ENCODE peak calls at places on chromosome X, in six cellular contexts. W, B, I, E, X and Z are unnamed samples.

GRCh38 chrX:123219916-123220315 is 35.8 kb downstream of the GRIA3 start:
- DNase-seq in W (peak; percentile 29), B (no peak), I (no peak), E (no peak), X (no peak), Z (peak; percentile 51)

GRCh38 chrX:72280210-72280882 is 3.3 kb upstream of the RPS4X start:
- DNase-seq in W (no peak), B (peak; percentile 76), I (no peak), E (no peak), X (no peak), Z (no peak)

GRCh38 chrX:134868766-134869495 is 121.9 kb upstream of the SMIM10 start:
- DNase-seq in W (no peak), B (peak; percentile 84), I (no peak), E (no peak), X (no peak), Z (no peak)

GRCh38 chrX:11533211-11533651 is 132.5 kb downstream of the ARHGAP6 start:
- DNase-seq in W (no peak), B (peak; percentile 84), I (no peak), E (no peak), X (no peak), Z (no peak)

GRCh38 chrX:150546711-150547153 is 21.7 kb upstream of the MTM1 start:
- DNase-seq in W (no peak), B (no peak), I (no peak), E (no peak), X (no peak), Z (no peak)

GRCh38 chrX:50431623-50432022 is 39.0 kb downstream of the DGKK start:
- DNase-seq in W (no peak), B (no peak), I (no peak), E (no peak), X (no peak), Z (no peak)

GRCh38 chrX:57366430-57366829 is 79.9 kb downstream of the FAAH2 start:
- DNase-seq in W (no peak), B (no peak), I (no peak), E (no peak), X (no peak), Z (no peak)

GRCh38 chrX:115367956-115368355 is 78.4 kb downstream of the LUZP4 start:
- DNase-seq in W (no peak), B (peak; percentile 69), I (no peak), E (no peak), X (no peak), Z (no peak)

GRCh38 chrX:53246231-53246630 is 21.2 kb upstream of the KDM5C start:
- DNase-seq in W (no peak), B (no peak), I (no peak), E (no peak), X (no peak), Z (no peak)

GRCh38 chrX:43552166-43552565 is 103.9 kb upstream of the MAOA start:
- DNase-seq in W (no peak), B (peak; percentile 68), I (no peak), E (no peak), X (no peak), Z (no peak)

GRCh38 chrX:119093991-119094741 is 21.4 kb downstream of the CT47C1 start:
- DNase-seq in W (no peak), B (peak; percentile 98), I (no peak), E (no peak), X (no peak), Z (no peak)

GRCh38 chrX:119482497-119483480 is 14.5 kb downstream of the SLC25A5 start:
- DNase-seq in W (peak; percentile 61), B (peak; percentile 45), I (peak; percentile 32), E (no peak), X (peak; percentile 82), Z (peak; percentile 53)

GRCh38 chrX:34658316-34658715 is 1.2 kb upstream of the TMEM47 start:
- DNase-seq in W (no peak), B (no peak), I (no peak), E (no peak), X (no peak), Z (no peak)

GRCh38 chrX:150683536-150684146 is 9.6 kb upstream of the MTMR1 start:
- DNase-seq in W (no peak), B (peak; percentile 74), I (no peak), E (no peak), X (no peak), Z (no peak)

GRCh38 chrX:29136904-29137303 is 549.7 kb downstream of the IL1RAPL1 start:
- DNase-seq in W (no peak), B (no peak), I (no peak), E (no peak), X (no peak), Z (no peak)

GRCh38 chrX:77017093-77017492 is 430.1 kb upstream of the FGF16 start:
- DNase-seq in W (no peak), B (no peak), I (no peak), E (no peak), X (no peak), Z (no peak)

GRCh38 chrX:107678957-107679740 is 50.8 kb downstream of the PRPS1 start:
- DNase-seq in W (peak; percentile 83), B (no peak), I (peak; percentile 69), E (peak; percentile 39), X (peak; percentile 82), Z (peak; percentile 83)

GRCh38 chrX:15515931-15516330 is 15.3 kb downstream of the BMX start:
- DNase-seq in W (no peak), B (no peak), I (no peak), E (no peak), X (no peak), Z (no peak)

GRCh38 chrX:117985241-117985640 is 131.4 kb downstream of the KLHL13 start:
- DNase-seq in W (no peak), B (peak; percentile 34), I (no peak), E (no peak), X (no peak), Z (no peak)

GRCh38 chrX:25156323-25156722 is 140.6 kb upstream of the ARX start:
- DNase-seq in W (no peak), B (peak; percentile 15), I (no peak), E (no peak), X (no peak), Z (no peak)

GRCh38 chrX:47247206-47247998 is 14.6 kb downstream of the USP11 start:
- DNase-seq in W (no peak), B (peak; percentile 78), I (no peak), E (no peak), X (no peak), Z (no peak)

GRCh38 chrX:23386726-23387125 is 52.1 kb downstream of the PTCHD1 start:
- DNase-seq in W (no peak), B (no peak), I (no peak), E (no peak), X (no peak), Z (no peak)

GRCh38 chrX:1531106-1531890 is 5.7 kb downstream of the P2RY8 start:
- DNase-seq in W (no peak), B (no peak), I (no peak), E (no peak), X (no peak), Z (no peak)

GRCh38 chrX:131752493-131753198 is 208.8 kb downstream of the OR13H1 start:
- DNase-seq in W (no peak), B (peak; percentile 60), I (peak; percentile 81), E (peak; percentile 6), X (no peak), Z (no peak)

GRCh38 chrX:8607326-8607725 is 124.6 kb downstream of the ANOS1 start:
- DNase-seq in W (no peak), B (peak; percentile 61), I (no peak), E (no peak), X (no peak), Z (no peak)

GRCh38 chrX:11770320-11770719 is 12.3 kb downstream of the MSL3 start:
- DNase-seq in W (no peak), B (peak; percentile 59), I (no peak), E (no peak), X (peak; percentile 43), Z (no peak)

GRCh38 chrX:154600962-154601374 is 16.0 kb downstream of the CTAG1A start:
- DNase-seq in W (no peak), B (peak; percentile 72), I (peak; percentile 12), E (no peak), X (no peak), Z (no peak)

GRCh38 chrX:132257116-132257515 is 37.9 kb upstream of the RAP2C start:
- DNase-seq in W (no peak), B (no peak), I (no peak), E (no peak), X (no peak), Z (no peak)

GRCh38 chrX:1754077-1754476 is 139.2 kb downstream of the ASMT start:
- DNase-seq in W (no peak), B (no peak), I (no peak), E (no peak), X (no peak), Z (no peak)

GRCh38 chrX:141642979-141643378 is 53.5 kb downstream of the SPANXA2 start:
- DNase-seq in W (no peak), B (peak; percentile 56), I (no peak), E (no peak), X (no peak), Z (no peak)

GRCh38 chrX:132737743-132738142 is 220.7 kb downstream of the HS6ST2 start:
- DNase-seq in W (no peak), B (peak; percentile 74), I (peak; percentile 22), E (no peak), X (peak; percentile 39), Z (no peak)

GRCh38 chrX:103878466-103879151 is 46.6 kb upstream of the RAB9B start:
- DNase-seq in W (no peak), B (peak; percentile 95), I (no peak), E (no peak), X (no peak), Z (peak; percentile 11)

GRCh38 chrX:6852869-6853268 is 294.6 kb upstream of the STS start:
- DNase-seq in W (no peak), B (no peak), I (no peak), E (no peak), X (no peak), Z (no peak)

GRCh38 chrX:31449975-31450374 is 378.1 kb upstream of the FTHL17 start:
- DNase-seq in W (no peak), B (no peak), I (no peak), E (no peak), X (no peak), Z (no peak)
- H3K4me1 ChIP-seq in W (no peaks in the 10 kb centered on the region), B (no peaks in the 10 kb centered on the region), I (no peaks in the 10 kb centered on the region), E (no peaks in the 10 kb centered on the region), X (no peaks in the 10 kb centered on the region), Z (no peaks in the 10 kb centered on the region)

GRCh38 chrX:48694776-48695523 is 1.6 kb upstream of the SUV39H1 start:
- DNase-seq in W (no peak), B (no peak), I (no peak), E (no peak), X (no peak), Z (no peak)
- H3K4me3 ChIP-seq in W (peak overlapping the region; percentile 73), B (peak overlapping the region; percentile 78), I (peak overlapping the region; percentile 70), E (no peak overlapping the region), X (no peak overlapping the region), Z (no peak overlapping the region)

DNA sequence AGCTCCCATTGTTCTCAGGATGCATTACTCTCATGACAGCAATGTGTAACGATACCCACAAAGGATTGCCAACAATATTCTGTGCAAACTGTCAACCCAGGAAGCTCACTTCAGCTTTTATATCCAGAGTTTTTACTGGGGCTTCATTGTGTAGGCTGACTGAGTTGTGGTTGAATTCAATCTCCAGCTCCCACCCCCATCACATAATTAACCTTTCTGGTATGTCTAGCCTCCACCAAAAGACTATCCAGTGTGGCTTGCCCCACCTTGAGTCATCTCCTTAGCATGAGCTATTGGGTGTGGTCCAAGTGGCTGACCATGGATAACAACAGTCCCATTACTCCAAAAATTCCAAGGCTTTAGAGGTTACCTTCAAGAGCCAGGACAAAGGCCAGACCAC is 17.7 kb upstream of the TAB3 start:
- DNase-seq in W (no peak), B (peak; percentile 76), I (no peak), E (no peak), X (no peak), Z (no peak)
- H3K4me1 ChIP-seq in W (no peaks in the 10 kb centered on the region), B (peaks cover 8% of the 10 kb centered on the region), I (no peaks in the 10 kb centered on the region), E (no peaks in the 10 kb centered on the region), X (no peaks in the 10 kb centered on the region), Z (no peaks in the 10 kb centered on the region)

GRCh38 chrX:14497184-14497666 is 32.1 kb upstream of the GLRA2 start:
- DNase-seq in W (no peak), B (no peak), I (no peak), E (no peak), X (no peak), Z (no peak)
- H3K4me3 ChIP-seq in W (peak overlapping the region; percentile 50), B (no peak overlapping the region), I (peak overlapping the region; percentile 45), E (peak overlapping the region; percentile 20), X (peak overlapping the region; percentile 38), Z (peak overlapping the region; percentile 36)